ENCODE peak calls at places on chromosomes 13 and 19, in five cellular contexts. V, D, K, A and X are unnamed samples.

GRCh38 chr13:27022571-27023311 is 148.9 kb downstream of the USP12 start:
- DNase-seq in V (no peak), D (no peak), K (no peak), A (no peak), X (no peak)

GRCh38 chr13:98581971-98582702 is 5.2 kb upstream of the STK24 start:
- DNase-seq in V (no peak), D (no peak), K (no peak), A (no peak), X (no peak)

GRCh38 chr19:3762130-3762473 is 380 bp upstream of the MRPL54 start:
- DNase-seq in V (no peak), D (no peak), K (no peak), A (no peak), X (no peak)

GRCh38 chr13:25109341-25109740 is 13.4 kb downstream of the PABPC3 start:
- DNase-seq in V (no peak), D (no peak), K (no peak), A (no peak), X (no peak)

GRCh38 chr19:51207747-51208146 is 17.1 kb upstream of the CD33 start:
- DNase-seq in V (no peak), D (no peak), K (no peak), A (no peak), X (no peak)

GRCh38 chr13:18212873-18213272 is 968.8 kb downstream of the TUBA3C start:
- DNase-seq in V (no peak), D (no peak), K (no peak), A (no peak), X (no peak)

GRCh38 chr13:77386880-77387606 is 60.1 kb upstream of the MYCBP2 start:
- DNase-seq in V (no peak), D (peak; percentile 53), K (no peak), A (no peak), X (no peak)

GRCh38 chr19:1819211-1819975 is 7.3 kb upstream of the ATP8B3 start:
- DNase-seq in V (no peak), D (no peak), K (no peak), A (no peak), X (no peak)

GRCh38 chr13:110559429-110559943 is 2.0 kb downstream of the RAB20 start:
- DNase-seq in V (no peak), D (no peak), K (no peak), A (no peak), X (no peak)

GRCh38 chr13:71240906-71241305 is 626.1 kb downstream of the DACH1 start:
- DNase-seq in V (no peak), D (no peak), K (no peak), A (no peak), X (no peak)